ENCODE peak calls at places on chromosomes 16 and 17, in ten cellular contexts. Z is heart left ventricle; I is ascending aorta; O is colonic mucosa; S is lower lobe of right lung; G is sigmoid colon; Q is brain microvascular endothelial cell; U is thyroid gland; J is CD8-positive, alpha-beta T cell; T is AG04450. A is an unnamed sample.
A peak's percentile ranks its signal among the peaks of the same experiment; 100 is the strongest.

GRCh38 chr16:11824362-11824761 is 27.0 kb downstream of the RSL1D1 start:
- DNase-seq in Z (no peak), Q (no peak), S (peak; percentile 79), O (no peak), T (no peak), I (peak; percentile 14), U (peak; percentile 37), J (no peak), G (peak; percentile 76), A (peak; percentile 49)

GRCh38 chr17:9284884-9285283 is 263.6 kb downstream of the NTN1 start:
- DNase-seq in O (peak; percentile 38), U (no peak), Z (no peak), Q (no peak), G (no peak), I (no peak), T (no peak), J (no peak), S (no peak), A (no peak)

GRCh38 chr17:42112552-42113176 is at the start of gene DHX58:
- DNase-seq in G (peak; percentile 91), O (peak; percentile 85), Z (peak; percentile 76), T (peak; percentile 53), I (peak; percentile 39), S (peak; percentile 80), J (peak; percentile 66), Q (peak; percentile 79), U (peak; percentile 71), A (peak; percentile 84)

GRCh38 chr17:64115871-64116534 is 13.9 kb downstream of the ERN1 start:
- DNase-seq in S (no peak), J (no peak), Q (peak; percentile 58), U (no peak), T (peak; percentile 65), Z (no peak), O (no peak), G (no peak), I (no peak), A (peak; percentile 81)

GRCh38 chr16:69324585-69325253 is 5.7 kb downstream of the PDF start:
- DNase-seq in Q (no peak), T (no peak), I (no peak), J (no peak), Z (no peak), G (no peak), O (no peak), S (no peak), U (no peak), A (no peak)

GRCh38 chr16:47858333-47859067 is 297.3 kb downstream of the ABCC12 start:
- DNase-seq in G (no peak), J (no peak), O (no peak), Q (no peak), I (no peak), S (no peak), U (peak; percentile 15), T (no peak), Z (no peak), A (no peak)

GRCh38 chr16:79618041-79618711 is 17.6 kb upstream of the MAF start:
- DNase-seq in O (no peak), G (no peak), T (no peak), Q (no peak), Z (no peak), J (no peak), U (no peak), S (no peak), I (no peak), A (no peak)

GRCh38 chr17:81631482-81631881 is 5.4 kb downstream of the NPLOC4 start:
- DNase-seq in G (no peak), Z (peak; percentile 7), Q (no peak), T (no peak), S (no peak), J (no peak), O (no peak), U (no peak), I (no peak), A (no peak)

GRCh38 chr17:11682646-11683045 is 84.4 kb downstream of the DNAH9 start:
- DNase-seq in J (no peak), U (no peak), I (no peak), T (no peak), G (no peak), S (no peak), Z (no peak), Q (no peak), O (no peak), A (no peak)

GRCh38 chr16:88639231-88640038 is 1.1 kb downstream of the IL17C start:
- DNase-seq in O (peak; percentile 59), G (no peak), S (peak; percentile 83), J (no peak), Q (no peak), Z (peak; percentile 63), I (no peak), U (peak; percentile 73), T (no peak), A (peak; percentile 40)
- H3K27me3 ChIP-seq in O (peaks cover 24% of the 10 kb centered on the region), G (peaks cover 63% of the 10 kb centered on the region), S (peaks cover 48% of the 10 kb centered on the region), J (no peaks in the 10 kb centered on the region), Q (peaks cover 25% of the 10 kb centered on the region), Z (peaks cover 16% of the 10 kb centered on the region), I (no peaks in the 10 kb centered on the region), U (no peaks in the 10 kb centered on the region), T (peaks cover 27% of the 10 kb centered on the region), A (no peaks in the 10 kb centered on the region)

GRCh38 chr17:58391302-58391984 is 25.9 kb downstream of the RNF43 start:
- DNase-seq in G (no peak), S (peak; percentile 84), I (no peak), Q (peak; percentile 30), O (peak; percentile 96), U (peak; percentile 79), Z (no peak), T (no peak), J (no peak), A (peak; percentile 97)

GRCh38 chr17:58390884-58391283 is 26.4 kb downstream of the RNF43 start:
- DNase-seq in Z (no peak), J (no peak), I (no peak), Q (no peak), S (no peak), G (no peak), O (no peak), T (no peak), U (no peak), A (no peak)

GRCh38 chr17:58396173-58396572 is 21.2 kb downstream of the RNF43 start:
- DNase-seq in T (no peak), G (no peak), S (no peak), J (no peak), Z (no peak), O (no peak), U (no peak), I (no peak), Q (no peak), A (no peak)

GRCh38 chr17:58398574-58399266 is 18.6 kb downstream of the RNF43 start:
- DNase-seq in J (no peak), O (no peak), Z (no peak), U (no peak), S (no peak), T (no peak), G (no peak), Q (no peak), I (no peak), A (no peak)

GRCh38 chr17:58394534-58395223 is 22.7 kb downstream of the RNF43 start:
- DNase-seq in J (no peak), T (no peak), Q (no peak), O (peak; percentile 54), S (no peak), I (no peak), U (no peak), G (no peak), Z (no peak), A (no peak)
- H3K27me3 ChIP-seq in J (no peaks in the 10 kb centered on the region), T (peaks cover 9% of the 10 kb centered on the region), Q (peaks cover 3% of the 10 kb centered on the region), O (no peaks in the 10 kb centered on the region), S (no peaks in the 10 kb centered on the region), I (no peaks in the 10 kb centered on the region), U (no peaks in the 10 kb centered on the region), G (peaks cover 4% of the 10 kb centered on the region), Z (no peaks in the 10 kb centered on the region), A (no peaks in the 10 kb centered on the region)

GRCh38 chr17:72122668-72123495 is 2.1 kb downstream of the SOX9 start:
- DNase-seq in T (no peak), I (no peak), O (peak; percentile 62), S (no peak), J (no peak), Q (no peak), Z (no peak), G (peak; percentile 70), U (peak; percentile 65), A (no peak)

GRCh38 chr17:72123496-72123963 is 2.7 kb downstream of the SOX9 start:
- DNase-seq in Z (no peak), J (no peak), Q (no peak), T (no peak), U (no peak), O (no peak), I (no peak), G (no peak), S (no peak), A (no peak)

GRCh38 chr17:72125742-72126141 is 4.9 kb downstream of the SOX9 start:
- DNase-seq in Q (no peak), J (no peak), G (no peak), S (no peak), Z (no peak), U (no peak), T (no peak), O (no peak), I (no peak), A (no peak)

GRCh38 chr17:72125226-72125651 is 4.4 kb downstream of the SOX9 start:
- DNase-seq in I (no peak), J (no peak), O (peak; percentile 25), Z (no peak), G (no peak), S (no peak), Q (no peak), T (no peak), U (peak; percentile 53), A (no peak)

GRCh38 chr17:72123964-72124791 is 3.4 kb downstream of the SOX9 start:
- DNase-seq in I (no peak), J (no peak), T (no peak), O (peak; percentile 29), Q (no peak), Z (no peak), U (peak; percentile 8), G (no peak), S (no peak), A (no peak)
- H3K27me3 ChIP-seq in I (peaks cover 7% of the 10 kb centered on the region), J (peaks cover 9% of the 10 kb centered on the region), T (no peaks in the 10 kb centered on the region), O (peaks cover 5% of the 10 kb centered on the region), Q (no peaks in the 10 kb centered on the region), Z (no peaks in the 10 kb centered on the region), U (no peaks in the 10 kb centered on the region), G (peaks cover 45% of the 10 kb centered on the region), S (peaks cover 51% of the 10 kb centered on the region), A (no peaks in the 10 kb centered on the region)

GRCh38 chr17:45784293-45784582 is at the start of gene CRHR1:
- DNase-seq in Z (no peak), S (no peak), I (no peak), T (no peak), U (no peak), J (no peak), O (no peak), G (no peak), Q (no peak), A (no peak)

GRCh38 chr17:45785373-45786193 is 1.5 kb downstream of the CRHR1 start:
- DNase-seq in J (no peak), Q (no peak), S (no peak), Z (no peak), G (no peak), T (no peak), U (peak; percentile 34), O (no peak), I (no peak), A (no peak)

GRCh38 chr17:45783593-45784292 is 377 bp upstream of the CRHR1 start:
- DNase-seq in J (no peak), O (no peak), I (no peak), S (no peak), U (peak; percentile 32), G (no peak), Q (no peak), Z (no peak), T (no peak), A (no peak)

GRCh38 chr17:45786349-45786748 is 2.2 kb downstream of the CRHR1 start:
- DNase-seq in J (no peak), Z (no peak), O (no peak), I (no peak), G (no peak), T (no peak), U (no peak), Q (no peak), S (no peak), A (no peak)

GRCh38 chr17:45784583-45785372 is 658 bp downstream of the CRHR1 start:
- DNase-seq in S (peak; percentile 56), O (no peak), U (peak; percentile 39), I (no peak), Z (no peak), G (no peak), Q (no peak), J (no peak), T (no peak), A (peak; percentile 42)
- H3K27me3 ChIP-seq in S (peaks cover 62% of the 10 kb centered on the region), O (peaks cover 51% of the 10 kb centered on the region), U (no peaks in the 10 kb centered on the region), I (peaks cover 22% of the 10 kb centered on the region), Z (peaks cover 13% of the 10 kb centered on the region), G (peaks cover 68% of the 10 kb centered on the region), Q (peaks cover 67% of the 10 kb centered on the region), J (peaks cover 25% of the 10 kb centered on the region), T (peaks cover 76% of the 10 kb centered on the region), A (no peaks in the 10 kb centered on the region)